ENCODE peak calls at places on chromosome 14, in nine cellular contexts. K is H54; M is NCI-H1092 treated with DMSO at 0.1 percent for 48 hours; H is NCI-H1694 treated with DMSO at 0.1 percent for 48 hours; Y is activated T-helper 1 cell treated with anti-CD3 and anti-CD28 coated beads, Interleukin-2, amount 50 U/mL, for 16 hours; B is T47D; V is stimulated activated CD4-positive, alpha-beta T cell treated with anti-CD3 and anti-CD28 coated beads, Interleukin-4, amount 100 ng/mL, for 24 hours; O is activated CD8-positive, alpha-beta memory T cell treated with anti-CD3 and anti-CD28 coated beads, Interleukin-2, amount 10 ng/mL, durations not matched to agents 7 days and 5 days; A is stimulated activated naive CD8-positive, alpha-beta T cell treated with anti-CD3 and anti-CD28 coated beads, Interleukin-15, Interleukin-2, amounts not matched to agents 100 U/mL and 50 U/mL, for 24 hours. G is an unnamed sample.

GRCh38 chr14:51302319-51303030 is 62.4 kb downstream of the TMX1 start:
- DNase-seq in K (no peak), M (peak), H (peak), Y (no peak), B (no peak), V (no peak), O (no peak), A (no peak), G (no peak)

GRCh38 chr14:31339743-31340142 is 80.6 kb downstream of the HEATR5A start:
- DNase-seq in K (no peak), M (no peak), H (no peak), Y (no peak), B (no peak), V (no peak), O (no peak), A (no peak), G (no peak)

GRCh38 chr14:60723218-60724079 is 702 bp downstream of the SIX4 start:
- DNase-seq in K (peak), M (peak), H (no peak), Y (no peak), B (peak), V (peak), O (peak), A (peak), G (peak)

GRCh38 chr14:20516921-20517320 is 11.6 kb downstream of the RNASE10 start:
- DNase-seq in K (no peak), M (no peak), H (no peak), Y (no peak), B (no peak), V (no peak), O (no peak), A (no peak), G (no peak)

GRCh38 chr14:47442206-47442605 is 233.2 kb downstream of the MDGA2 start:
- DNase-seq in K (peak), M (no peak), H (no peak), Y (no peak), B (peak), V (no peak), O (no peak), A (no peak), G (no peak)

GRCh38 chr14:61388173-61388975 is 67.0 kb downstream of the PRKCH start:
- DNase-seq in K (peak), M (no peak), H (no peak), Y (no peak), B (peak), V (peak), O (peak), A (peak), G (peak)

GRCh38 chr14:71362282-71362681 is 455.0 kb downstream of the PCNX1 start:
- DNase-seq in K (no peak), M (no peak), H (no peak), Y (no peak), B (no peak), V (no peak), O (no peak), A (no peak), G (no peak)

GRCh38 chr14:102125546-102125945 is 14.2 kb upstream of the WDR20 start:
- DNase-seq in K (no peak), M (no peak), H (no peak), Y (no peak), B (peak), V (no peak), O (no peak), A (no peak), G (no peak)

GRCh38 chr14:32413967-32414640 is 85.0 kb downstream of the AKAP6 start:
- DNase-seq in K (no peak), M (no peak), H (no peak), Y (no peak), B (no peak), V (no peak), O (no peak), A (no peak), G (no peak)

GRCh38 chr14:77088219-77088618 is 9.8 kb upstream of the CIPC start:
- DNase-seq in K (no peak), M (no peak), H (peak), Y (no peak), B (peak), V (no peak), O (no peak), A (no peak), G (no peak)

GRCh38 chr14:54857830-54858269 is 44.8 kb downstream of the GCH1 start:
- DNase-seq in K (no peak), M (no peak), H (no peak), Y (no peak), B (no peak), V (no peak), O (no peak), A (no peak), G (no peak)

GRCh38 chr14:71625175-71625574 is 307.1 kb upstream of the RGS6 start:
- DNase-seq in K (no peak), M (no peak), H (no peak), Y (no peak), B (no peak), V (no peak), O (no peak), A (no peak), G (no peak)

GRCh38 chr14:100585448-100586152 is 1.6 kb downstream of the BEGAIN start:
- DNase-seq in K (no peak), M (no peak), H (no peak), Y (no peak), B (no peak), V (no peak), O (no peak), A (no peak), G (no peak)

GRCh38 chr14:83463500-83464098 is 1929.9 kb upstream of the SEL1L start:
- DNase-seq in K (peak), M (peak), H (peak), Y (no peak), B (peak), V (no peak), O (no peak), A (peak), G (no peak)

GRCh38 chr14:88079624-88080023 is 74.7 kb downstream of the GPR65 start:
- DNase-seq in K (no peak), M (peak), H (no peak), Y (no peak), B (no peak), V (no peak), O (no peak), A (no peak), G (no peak)

GRCh38 chr14:105503918-105504692 is 13.1 kb downstream of the TEDC1 start:
- DNase-seq in K (no peak), M (no peak), H (no peak), Y (no peak), B (no peak), V (no peak), O (no peak), A (no peak), G (no peak)

GRCh38 chr14:59582845-59583509 is 6.4 kb upstream of the CCDC175 start:
- DNase-seq in K (no peak), M (no peak), H (no peak), Y (no peak), B (no peak), V (no peak), O (no peak), A (no peak), G (no peak)

GRCh38 chr14:50088117-50088515 is 28.3 kb downstream of the VCPKMT start:
- DNase-seq in K (no peak), M (no peak), H (no peak), Y (no peak), B (no peak), V (no peak), O (no peak), A (no peak), G (no peak)

GRCh38 chr14:75941030-75941429 is 40.8 kb downstream of the TGFB3 start:
- DNase-seq in K (no peak), M (no peak), H (peak), Y (no peak), B (no peak), V (no peak), O (no peak), A (no peak), G (no peak)

GRCh38 chr14:105646175-105646574 is 119.8 kb downstream of the TMEM121 start:
- DNase-seq in K (no peak), M (no peak), H (peak), Y (no peak), B (no peak), V (no peak), O (no peak), A (no peak), G (no peak)

GRCh38 chr14:63933110-63933509 is 80.3 kb downstream of the SYNE2 start:
- DNase-seq in K (no peak), M (no peak), H (no peak), Y (no peak), B (no peak), V (no peak), O (no peak), A (no peak), G (no peak)

GRCh38 chr14:50342211-50343080 is 30.3 kb downstream of the DMAC2L start:
- DNase-seq in K (no peak), M (peak), H (peak), Y (no peak), B (peak), V (peak), O (peak), A (peak), G (peak)

GRCh38 chr14:50559990-50560928 is at the start of gene ATL1:
- DNase-seq in K (peak), M (peak), H (peak), Y (no peak), B (peak), V (peak), O (peak), A (peak), G (peak)

GRCh38 chr14:88737245-88737644 is 55.5 kb downstream of the EML5 start:
- DNase-seq in K (no peak), M (no peak), H (no peak), Y (no peak), B (no peak), V (no peak), O (no peak), A (no peak), G (no peak)

GRCh38 chr14:56889705-56890104 is 79.4 kb upstream of the OTX2 start:
- DNase-seq in K (no peak), M (no peak), H (no peak), Y (no peak), B (no peak), V (no peak), O (no peak), A (no peak), G (no peak)

GRCh38 chr14:103693514-103693913 is 21.7 kb downstream of the XRCC3 start:
- DNase-seq in K (no peak), M (no peak), H (no peak), Y (no peak), B (no peak), V (no peak), O (no peak), A (no peak), G (no peak)